ENCODE peak calls at places on chromosomes 16 and 17, in nine cellular contexts. C is lower lobe of right lung, V is fibroblast of lung, G is stomach, N is GM23338, K is AG04450, P is thyroid gland, U is GM12878, M is MM.1S. I is an unnamed sample.
A peak's percentile ranks its signal among the peaks of the same experiment; 100 is the strongest.

GRCh38 chr17:76491271-76492184 is 9.7 kb downstream of the RHBDF2 start:
- DNase-seq in N (no peak), C (peak; percentile 61), M (no peak), G (no peak), V (no peak), K (no peak), P (no peak), U (no peak), I (no peak)

GRCh38 chr17:10126554-10127493 is 71.6 kb downstream of the GAS7 start:
- DNase-seq in P (no peak), G (no peak), N (peak; percentile 23), M (no peak), K (no peak), C (no peak), V (peak; percentile 90), U (no peak), I (no peak)

GRCh38 chr17:66302761-66303626 is 581 bp downstream of the PRKCA start:
- DNase-seq in N (peak; percentile 76), P (peak; percentile 76), C (peak; percentile 67), V (peak; percentile 62), U (no peak), M (peak; percentile 50), G (peak; percentile 68), K (no peak), I (peak; percentile 51)

GRCh38 chr17:17783825-17784598 is 52.8 kb downstream of the SREBF1 start:
- DNase-seq in G (peak; percentile 61), P (peak; percentile 83), U (peak; percentile 17), C (no peak), K (no peak), M (no peak), V (peak; percentile 64), N (peak; percentile 76), I (peak; percentile 60)

GRCh38 chr16:71351558-71351901 is 7.0 kb upstream of the CALB2 start:
- DNase-seq in C (no peak), P (no peak), V (no peak), G (no peak), N (no peak), M (no peak), U (no peak), K (no peak), I (no peak)

GRCh38 chr16:81003610-81004460 is 2.9 kb downstream of the CMC2 start:
- DNase-seq in K (no peak), U (no peak), V (peak; percentile 22), M (peak; percentile 15), N (no peak), P (no peak), G (no peak), C (no peak), I (no peak)

GRCh38 chr16:4578961-4579530 is 22.9 kb downstream of the C16orf96 start:
- DNase-seq in M (no peak), K (no peak), U (no peak), V (no peak), P (no peak), N (no peak), G (no peak), C (no peak), I (no peak)

GRCh38 chr17:40931311-40931710 is 6.1 kb downstream of the KRT23 start:
- DNase-seq in C (no peak), N (no peak), G (no peak), V (no peak), P (no peak), U (no peak), M (no peak), K (no peak), I (no peak)

GRCh38 chr16:53509906-53510703 is 7.1 kb upstream of the AKTIP start:
- DNase-seq in N (peak; percentile 84), V (peak; percentile 71), C (peak; percentile 82), K (peak; percentile 41), P (peak; percentile 56), G (peak; percentile 67), M (peak; percentile 47), U (no peak), I (peak; percentile 77)

GRCh38 chr16:57623251-57624043 is 5.0 kb upstream of the ADGRG1 start:
- DNase-seq in V (peak; percentile 38), C (peak; percentile 65), P (peak; percentile 66), M (peak; percentile 78), N (peak; percentile 57), U (no peak), G (peak; percentile 78), K (no peak), I (peak; percentile 85)

GRCh38 chr17:77842148-77842905 is 116.2 kb upstream of the TNRC6C start:
- DNase-seq in N (no peak), P (no peak), M (no peak), G (no peak), K (no peak), U (no peak), V (no peak), C (peak; percentile 33), I (peak; percentile 26)

GRCh38 chr17:48723555-48724239 is 712 bp downstream of the PRAC2 start:
- DNase-seq in K (no peak), M (peak; percentile 20), U (no peak), P (no peak), V (no peak), N (peak; percentile 88), G (no peak), C (no peak), I (no peak)

GRCh38 chr17:83091257-83092141 is 12.1 kb downstream of the METRNL start:
- DNase-seq in K (no peak), M (no peak), C (peak; percentile 85), P (peak; percentile 61), U (no peak), V (no peak), G (peak; percentile 89), N (no peak), I (no peak)

GRCh38 chr17:81685108-81685507 is 1.3 kb downstream of the HGS start:
- DNase-seq in U (no peak), G (no peak), V (peak; percentile 28), C (no peak), N (no peak), M (peak; percentile 21), P (no peak), K (peak; percentile 23), I (no peak)

GRCh38 chr16:52573365-52574104 is 26.6 kb upstream of the TOX3 start:
- DNase-seq in P (no peak), M (no peak), G (peak; percentile 57), K (no peak), U (no peak), V (no peak), N (no peak), C (no peak), I (no peak)

GRCh38 chr17:28572294-28573099 is 1.2 kb upstream of the PIGS start:
- DNase-seq in P (no peak), U (no peak), G (no peak), M (no peak), C (no peak), K (no peak), V (no peak), N (no peak), I (no peak)

GRCh38 chr17:81385320-81386111 is 9.7 kb upstream of the BAHCC1 start:
- DNase-seq in V (peak; percentile 37), U (no peak), P (no peak), G (no peak), N (no peak), C (no peak), M (no peak), K (no peak), I (peak; percentile 100)

GRCh38 chr16:65749566-65749965 is 616.9 kb upstream of the CDH5 start:
- DNase-seq in K (no peak), G (no peak), M (no peak), N (no peak), U (no peak), C (no peak), P (no peak), V (no peak), I (no peak)

GRCh38 chr17:62986549-62986948 is 20.5 kb downstream of the TANC2 start:
- DNase-seq in U (no peak), P (no peak), K (no peak), C (no peak), N (no peak), V (no peak), G (no peak), M (no peak), I (no peak)
- H3K27me3 ChIP-seq in U (no peaks in the 10 kb centered on the region), P (no peaks in the 10 kb centered on the region), K (no peaks in the 10 kb centered on the region), C (no peaks in the 10 kb centered on the region), N (peaks cover 4% of the 10 kb centered on the region), V (no peaks in the 10 kb centered on the region), G (no peaks in the 10 kb centered on the region), M (no peaks in the 10 kb centered on the region), I (no peaks in the 10 kb centered on the region)

DNA sequence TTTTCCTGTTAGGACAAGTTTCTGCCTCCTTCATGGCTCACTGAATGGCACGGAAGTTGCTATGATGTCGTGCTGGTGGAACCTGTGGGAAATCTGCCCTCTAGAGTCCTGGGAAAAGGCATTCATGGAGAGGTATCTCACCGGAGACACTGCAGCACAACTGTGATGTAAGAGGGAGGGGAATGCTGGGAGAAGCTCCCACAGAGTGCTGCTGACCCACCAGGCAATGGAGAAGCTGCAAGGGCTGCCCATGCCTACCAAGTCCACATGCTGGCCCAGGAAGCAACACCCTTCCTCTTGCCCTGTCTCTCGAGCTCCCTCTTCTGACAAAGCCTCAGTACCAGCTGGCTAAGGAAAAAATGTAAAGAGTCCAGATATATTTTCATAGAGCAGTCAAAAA is 45.2 kb upstream of the SLC5A11 start:
- DNase-seq in M (no peak), N (peak; percentile 17), U (no peak), V (peak; percentile 33), G (no peak), C (no peak), P (no peak), K (no peak), I (no peak)
- TF ChIP-seq CTCF in M (peak; percentile 24), N (peak; percentile 29), U (peak; percentile 29), V (peak; percentile 10), G (no peak), C (peak; percentile 13), P (no peak), K (peak; percentile 24), I (no peak)

GRCh38 chr17:42286411-42287295 is 1.6 kb upstream of the STAT5A start:
- DNase-seq in G (peak; percentile 24), K (no peak), M (no peak), C (no peak), U (no peak), P (no peak), V (no peak), N (no peak), I (no peak)
- H3K27ac ChIP-seq in G (peak overlapping the region; percentile 79), K (no peak overlapping the region), M (no peak overlapping the region), C (peak overlapping the region; percentile 95), U (peak overlapping the region; percentile 79), P (peak overlapping the region; percentile 89), V (no peak overlapping the region), N (no peak overlapping the region), I (peak overlapping the region; percentile 78)

DNA sequence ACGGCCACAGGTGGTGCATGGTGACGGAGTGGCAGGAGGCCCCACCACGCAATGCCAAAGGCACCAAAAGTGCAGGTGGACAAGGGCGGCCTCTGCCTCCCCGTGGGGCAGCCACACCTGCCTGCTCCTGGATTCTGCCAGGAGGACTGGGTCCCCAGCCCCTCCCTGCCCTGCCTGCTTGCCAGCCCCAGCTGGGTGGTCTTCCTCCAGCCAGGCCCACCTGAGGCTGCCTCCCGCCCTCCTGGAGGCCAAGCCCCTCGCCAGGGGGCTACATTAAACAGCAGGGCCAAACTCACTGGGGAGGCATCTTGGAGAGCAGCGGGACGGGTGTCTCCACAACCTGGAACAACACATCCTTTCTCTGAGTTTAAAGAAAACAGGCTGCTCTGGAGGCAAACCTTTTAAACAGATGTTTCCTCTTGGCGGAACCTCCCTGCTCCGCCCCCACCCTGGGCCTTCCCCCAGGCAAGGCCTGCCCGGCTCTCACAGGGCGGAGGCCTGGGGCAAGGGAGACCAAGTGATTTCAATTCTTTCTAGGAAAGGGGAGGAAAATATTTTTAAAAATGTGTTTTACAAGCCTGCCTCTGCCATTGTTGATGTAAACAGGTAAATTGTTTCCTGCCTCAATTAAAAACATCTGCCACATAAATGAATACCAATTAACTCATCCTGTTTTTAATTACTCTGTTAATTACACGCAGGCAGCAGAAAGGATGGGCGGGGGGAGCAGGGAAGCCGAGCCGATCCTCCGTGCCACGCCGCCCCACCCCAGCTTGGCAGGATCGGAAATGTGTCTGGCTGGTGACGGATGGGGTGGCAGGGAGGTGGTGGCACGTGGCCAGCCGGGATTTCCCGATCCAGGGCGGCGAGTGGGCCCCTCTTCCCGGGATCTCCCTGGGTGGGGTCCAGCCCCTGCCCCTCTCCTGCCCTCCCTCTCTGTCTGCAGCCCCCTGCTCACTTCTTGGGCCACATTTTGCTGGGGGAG is 54.5 kb upstream of the PABPN1L start:
- DNase-seq in K (peak; percentile 13), M (no peak), P (peak; percentile 23), V (peak; percentile 76), G (peak; percentile 58), U (no peak), C (peak; percentile 73), N (no peak), I (no peak)
- H3K27me3 ChIP-seq in K (peaks cover 9% of the 10 kb centered on the region), M (no peaks in the 10 kb centered on the region), P (no peaks in the 10 kb centered on the region), V (no peaks in the 10 kb centered on the region), G (no peaks in the 10 kb centered on the region), U (no peaks in the 10 kb centered on the region), C (peaks cover 11% of the 10 kb centered on the region), N (no peaks in the 10 kb centered on the region), I (no peaks in the 10 kb centered on the region)

I was measured in dorsolateral prefrontal cortex.